ENCODE peak calls at places on chromosomes 7 and 10, in nine cellular contexts. Z is pancreas, U is psoas muscle, S is heart left ventricle, M is fibroblast of pulmonary artery, V is neural progenitor cell, C is HepG2, J is coronary artery, E is SK-N-MC. I is an unnamed sample.

GRCh38 chr7:81213394-81213793 is 294.5 kb upstream of the SEMA3C start:
- DNase-seq in Z (no peak), U (no peak), S (no peak), M (no peak), V (no peak), C (no peak), J (no peak), E (no peak), I (no peak)

GRCh38 chr7:38831262-38831661 is 77.7 kb downstream of the VPS41 start:
- DNase-seq in Z (no peak), U (no peak), S (no peak), M (no peak), V (no peak), C (no peak), J (no peak), E (no peak), I (no peak)

GRCh38 chr10:33303988-33304387 is 30.5 kb downstream of the NRP1 start:
- DNase-seq in Z (no peak), U (no peak), S (no peak), M (no peak), V (no peak), C (no peak), J (no peak), E (no peak), I (no peak)

GRCh38 chr10:86646933-86647332 is 7.4 kb upstream of the OPN4 start:
- DNase-seq in Z (no peak), U (no peak), S (no peak), M (no peak), V (no peak), C (no peak), J (no peak), E (no peak), I (peak)

GRCh38 chr7:108363659-108364058 is 92.6 kb downstream of the NRCAM start:
- DNase-seq in Z (no peak), U (no peak), S (no peak), M (no peak), V (no peak), C (no peak), J (no peak), E (no peak), I (no peak)

GRCh38 chr10:122126763-122127659 is 138.0 kb downstream of the TACC2 start:
- DNase-seq in Z (no peak), U (no peak), S (no peak), M (peak), V (peak), C (peak), J (no peak), E (no peak), I (peak)

GRCh38 chr10:7484456-7485266 is 73.8 kb upstream of the SFMBT2 start:
- DNase-seq in Z (no peak), U (no peak), S (no peak), M (no peak), V (no peak), C (no peak), J (no peak), E (no peak), I (no peak)

GRCh38 chr10:816958-817357 is 114.5 kb downstream of the LARP4B start:
- DNase-seq in Z (no peak), U (no peak), S (no peak), M (no peak), V (no peak), C (no peak), J (no peak), E (no peak), I (no peak)

GRCh38 chr10:29392376-29393021 is 103.6 kb downstream of the LYZL1 start:
- DNase-seq in Z (peak), U (no peak), S (no peak), M (peak), V (peak), C (peak), J (no peak), E (no peak), I (no peak)

GRCh38 chr10:10438335-10439123 is 579.1 kb upstream of the CELF2 start:
- DNase-seq in Z (no peak), U (no peak), S (no peak), M (no peak), V (no peak), C (no peak), J (no peak), E (no peak), I (no peak)

GRCh38 chr10:29925771-29926345 is 133.5 kb downstream of the JCAD start:
- DNase-seq in Z (no peak), U (no peak), S (no peak), M (no peak), V (no peak), C (no peak), J (no peak), E (no peak), I (no peak)

GRCh38 chr10:62266611-62267010 is 2.0 kb downstream of the RTKN2 start:
- DNase-seq in Z (no peak), U (no peak), S (no peak), M (no peak), V (no peak), C (no peak), J (no peak), E (no peak), I (no peak)

GRCh38 chr7:88020953-88021650 is 87.1 kb downstream of the ADAM22 start:
- DNase-seq in Z (no peak), U (no peak), S (no peak), M (peak), V (no peak), C (no peak), J (no peak), E (no peak), I (no peak)

GRCh38 chr10:29239569-29240472 is 49.0 kb upstream of the LYZL1 start:
- DNase-seq in Z (no peak), U (no peak), S (no peak), M (peak), V (peak), C (peak), J (no peak), E (no peak), I (no peak)

GRCh38 chr7:98196706-98197605 is 14.3 kb upstream of the BHLHA15 start:
- DNase-seq in Z (no peak), U (no peak), S (no peak), M (no peak), V (no peak), C (no peak), J (no peak), E (no peak), I (no peak)

GRCh38 chr10:117460846-117461765 is 81.4 kb upstream of the EMX2 start:
- DNase-seq in Z (no peak), U (no peak), S (no peak), M (no peak), V (no peak), C (no peak), J (no peak), E (no peak), I (peak)

GRCh38 chr10:82982110-82982608 is 1107.2 kb downstream of the NRG3 start:
- DNase-seq in Z (no peak), U (no peak), S (no peak), M (peak), V (no peak), C (no peak), J (no peak), E (no peak), I (no peak)

GRCh38 chr7:88254721-88255120 is 34.9 kb upstream of the SRI start:
- DNase-seq in Z (no peak), U (no peak), S (no peak), M (no peak), V (no peak), C (peak), J (no peak), E (no peak), I (no peak)

GRCh38 chr10:131853610-131853964 is 47.2 kb upstream of the PPP2R2D start:
- DNase-seq in Z (no peak), U (no peak), S (no peak), M (no peak), V (no peak), C (no peak), J (no peak), E (no peak), I (peak)

GRCh38 chr7:142313528-142313927 is 55.7 kb upstream of the PRSS58 start:
- DNase-seq in Z (no peak), U (no peak), S (no peak), M (no peak), V (no peak), C (no peak), J (no peak), E (no peak), I (no peak)

GRCh38 chr10:50325449-50326188 is 74.3 kb upstream of the ASAH2 start:
- DNase-seq in Z (no peak), U (peak), S (no peak), M (peak), V (no peak), C (no peak), J (peak), E (no peak), I (peak)

GRCh38 chr7:339696-340095 is 49.7 kb downstream of the FOXL3 start:
- DNase-seq in Z (no peak), U (peak), S (peak), M (no peak), V (no peak), C (no peak), J (no peak), E (no peak), I (no peak)

GRCh38 chr7:31835471-31835870 is 148.5 kb downstream of the PPP1R17 start:
- DNase-seq in Z (no peak), U (no peak), S (no peak), M (no peak), V (no peak), C (no peak), J (no peak), E (no peak), I (no peak)

GRCh38 chr10:13120786-13121499 is 21.0 kb downstream of the OPTN start:
- DNase-seq in Z (no peak), U (no peak), S (no peak), M (peak), V (no peak), C (no peak), J (no peak), E (no peak), I (no peak)

DNA sequence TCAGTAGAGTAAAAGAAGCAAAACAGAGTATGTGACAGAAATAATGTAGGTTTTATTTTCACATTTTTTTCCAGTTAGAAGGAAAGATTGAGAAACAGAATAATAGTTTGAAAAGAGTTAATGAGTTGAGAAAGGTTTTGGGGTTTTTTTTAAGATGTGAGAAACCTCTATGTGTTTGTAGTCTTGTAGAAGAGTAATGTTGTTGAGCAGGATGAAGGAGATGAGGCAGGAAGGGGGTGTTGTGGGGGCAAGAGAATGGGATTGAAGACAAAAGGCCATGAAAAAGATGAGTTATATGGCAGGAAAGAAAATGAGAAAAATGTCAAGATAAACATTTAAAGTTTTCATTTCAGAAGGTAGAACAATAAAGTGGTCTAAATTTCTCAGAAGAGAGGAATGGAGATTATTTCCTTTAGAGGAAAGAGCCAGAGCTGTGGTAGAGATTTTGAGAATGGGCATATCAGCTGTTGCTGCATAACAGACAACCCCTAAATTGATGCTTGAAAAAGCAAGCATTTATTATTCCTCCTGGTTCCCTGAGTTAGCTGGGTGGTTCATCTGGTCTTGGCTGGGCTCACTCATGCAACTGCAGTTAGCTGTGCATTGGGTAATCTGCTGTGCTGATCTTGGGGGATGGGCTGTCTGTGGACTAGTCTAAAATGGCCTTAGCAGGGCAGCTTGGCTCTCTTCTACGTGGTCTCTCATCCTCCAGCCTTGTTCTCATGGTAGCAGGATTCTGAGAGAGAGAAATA is 27.1 kb downstream of the PCGF5 start:
- DNase-seq in Z (no peak), U (peak), S (no peak), M (peak), V (peak), C (no peak), J (no peak), E (no peak), I (no peak)
- H3K4me3 ChIP-seq in Z (no peak), U (no peak), S (no peak), M (no peak), V (no peak), C (no peak), J (no peak), E (no peak), I (no peak)

GRCh38 chr7:128740996-128741395 is 1.8 kb downstream of the CALU start:
- DNase-seq in Z (no peak), U (no peak), S (no peak), M (peak), V (no peak), C (no peak), J (no peak), E (no peak), I (no peak)

GRCh38 chr7:128741491-128741890 is 2.3 kb downstream of the CALU start:
- DNase-seq in Z (no peak), U (no peak), S (no peak), M (no peak), V (no peak), C (no peak), J (no peak), E (no peak), I (no peak)

GRCh38 chr7:128743112-128743772 is 4.1 kb downstream of the CALU start:
- DNase-seq in Z (no peak), U (no peak), S (no peak), M (no peak), V (no peak), C (no peak), J (no peak), E (no peak), I (no peak)

GRCh38 chr7:128739990-128740682 is 977 bp downstream of the CALU start:
- DNase-seq in Z (no peak), U (no peak), S (no peak), M (no peak), V (no peak), C (no peak), J (no peak), E (no peak), I (no peak)

GRCh38 chr7:128742206-128742605 is 3.0 kb downstream of the CALU start:
- DNase-seq in Z (no peak), U (no peak), S (no peak), M (peak), V (no peak), C (no peak), J (no peak), E (no peak), I (no peak)
- H3K4me3 ChIP-seq in Z (no peak), U (peak), S (no peak), M (no peak), V (no peak), C (no peak), J (peak), E (no peak), I (no peak)

GRCh38 chr7:47537716-47538640 is 43.9 kb downstream of the TNS3 start:
- DNase-seq in Z (no peak), U (no peak), S (no peak), M (no peak), V (no peak), C (no peak), J (peak), E (no peak), I (no peak)
- H3K4me3 ChIP-seq in Z (no peak), U (peak), S (peak), M (peak), V (peak), C (peak), J (peak), E (peak), I (no peak)

DNA sequence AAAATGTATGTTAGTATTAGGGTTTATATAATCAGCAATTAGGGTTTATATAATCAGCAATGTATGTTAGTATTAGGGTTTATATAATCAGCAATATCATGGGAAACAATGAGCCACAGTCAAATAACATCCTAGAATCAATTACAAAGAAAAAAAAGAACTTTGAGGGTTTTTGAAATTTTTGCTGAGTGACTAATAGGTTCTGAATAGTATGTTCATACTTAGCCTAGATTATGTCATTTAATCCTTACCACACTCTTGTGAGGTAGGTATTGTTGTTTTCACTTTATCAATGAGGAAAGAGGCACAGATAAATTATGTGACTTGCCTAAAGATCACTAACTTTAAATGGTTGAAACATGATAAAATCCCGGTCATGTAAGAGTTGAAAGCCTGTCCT is 487.8 kb upstream of the STEAP1 start:
- DNase-seq in Z (no peak), U (no peak), S (no peak), M (no peak), V (no peak), C (no peak), J (no peak), E (no peak), I (no peak)
- H3K4me3 ChIP-seq in Z (no peak), U (no peak), S (no peak), M (no peak), V (no peak), C (no peak), J (no peak), E (no peak), I (no peak)

GRCh38 chr10:132974886-132975881 is 32.8 kb upstream of the CFAP46 start:
- DNase-seq in Z (no peak), U (peak), S (no peak), M (peak), V (no peak), C (no peak), J (no peak), E (no peak), I (no peak)
- H3K4me3 ChIP-seq in Z (no peak), U (no peak), S (no peak), M (no peak), V (no peak), C (no peak), J (no peak), E (no peak), I (no peak)

GRCh38 chr10:96699613-96700012 is 20.7 kb downstream of the PIK3AP1 start:
- DNase-seq in Z (no peak), U (no peak), S (no peak), M (no peak), V (no peak), C (no peak), J (no peak), E (no peak), I (no peak)

GRCh38 chr10:96701265-96701664 is 19.0 kb downstream of the PIK3AP1 start:
- DNase-seq in Z (no peak), U (no peak), S (no peak), M (no peak), V (no peak), C (no peak), J (no peak), E (no peak), I (no peak)

GRCh38 chr10:96697438-96697837 is 22.9 kb downstream of the PIK3AP1 start:
- DNase-seq in Z (no peak), U (no peak), S (no peak), M (no peak), V (no peak), C (no peak), J (no peak), E (no peak), I (no peak)

GRCh38 chr10:96703358-96703757 is 17.0 kb downstream of the PIK3AP1 start:
- DNase-seq in Z (no peak), U (no peak), S (no peak), M (no peak), V (no peak), C (no peak), J (no peak), E (no peak), I (no peak)

DNA sequence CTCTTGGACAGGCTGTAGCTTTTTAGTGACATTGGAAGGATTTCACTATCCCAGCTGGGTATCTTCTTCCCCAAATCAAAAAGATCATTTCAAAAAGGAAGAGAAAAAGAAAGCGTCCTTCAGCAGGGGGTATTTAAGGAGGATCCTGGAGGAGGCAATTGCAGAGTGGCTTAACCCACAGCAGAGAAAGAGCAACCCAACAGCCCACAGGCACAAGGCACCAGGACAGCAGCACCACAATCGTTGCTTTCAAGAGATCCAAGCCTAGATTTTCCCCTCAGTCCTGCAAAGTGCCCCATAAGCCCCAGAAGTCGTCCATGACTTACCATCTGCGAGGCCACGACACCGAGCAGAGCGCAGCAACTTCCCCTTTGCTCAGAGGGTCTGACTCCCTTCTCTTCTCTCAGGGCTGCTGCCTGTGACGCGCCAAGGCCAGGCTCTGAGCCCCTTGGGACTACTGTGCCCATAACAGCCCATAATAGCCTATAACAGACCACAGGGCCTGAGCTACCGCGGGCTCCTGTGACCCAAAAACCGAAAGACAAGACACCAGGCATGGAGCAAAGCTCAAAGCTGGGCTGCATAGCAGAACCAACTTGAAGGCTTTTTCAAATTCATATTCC is 19.7 kb downstream of the PIK3AP1 start:
- DNase-seq in Z (no peak), U (no peak), S (no peak), M (no peak), V (no peak), C (no peak), J (no peak), E (no peak), I (no peak)
- H3K4me3 ChIP-seq in Z (no peak), U (no peak), S (no peak), M (no peak), V (no peak), C (no peak), J (no peak), E (no peak), I (no peak)

GRCh38 chr10:102660891-102661613 is 16.8 kb downstream of the TRIM8 start:
- DNase-seq in Z (peak), U (peak), S (peak), M (peak), V (peak), C (peak), J (peak), E (no peak), I (no peak)
- H3K4me3 ChIP-seq in Z (no peak), U (no peak), S (no peak), M (no peak), V (no peak), C (peak), J (peak), E (no peak), I (no peak)

DNA sequence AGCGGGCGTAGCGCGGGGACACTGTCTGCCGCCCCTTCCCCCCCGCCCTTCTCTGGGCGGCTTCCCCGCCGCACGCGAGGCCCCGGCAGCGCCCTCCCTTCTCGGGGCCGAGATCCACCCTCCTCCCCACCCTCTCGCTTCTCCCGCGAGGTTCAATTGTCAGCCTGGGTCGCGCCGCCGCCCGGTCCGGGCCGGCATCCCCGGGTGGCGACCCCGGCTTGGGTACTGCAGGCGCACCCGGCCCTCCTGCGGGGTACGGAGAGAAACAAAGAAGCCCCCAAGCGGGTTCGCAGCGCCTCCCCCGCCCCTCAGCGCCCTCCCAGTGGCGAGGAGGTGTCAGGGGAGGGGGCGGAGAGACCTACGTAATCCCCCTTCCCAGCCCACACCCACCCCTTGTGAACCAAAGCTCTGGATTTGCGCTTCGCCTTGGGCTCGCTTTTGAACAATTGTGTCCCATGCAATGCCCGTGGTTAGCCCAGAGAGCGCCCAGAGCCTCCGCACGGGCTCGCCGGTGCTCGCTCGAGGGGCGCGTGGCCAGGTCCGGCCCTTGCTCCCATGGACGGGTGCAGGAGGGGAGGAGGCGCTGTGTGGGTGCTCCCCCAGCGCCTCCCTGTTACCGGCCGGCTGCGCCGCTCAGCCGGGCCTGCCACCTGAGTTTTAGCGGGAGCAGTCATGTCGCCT is 634 bp downstream of the HECW1 start:
- DNase-seq in Z (no peak), U (peak), S (no peak), M (peak), V (peak), C (no peak), J (no peak), E (no peak), I (peak)
- H3K4me3 ChIP-seq in Z (no peak), U (peak), S (peak), M (peak), V (peak), C (no peak), J (peak), E (peak), I (no peak)

I was measured in lower leg skin.